ENCODE peak calls at places on chromosomes 16 and 17, in seven cellular contexts. One of them, this sample, is unnamed. For H3K9me3, the result is how much of the 10 kb centered on the place peaks cover.

GRCh38 chr16:11674001-11674817 is 6.0 kb downstream of the SNN start:
- DNase-seq in lower lobe of right lung: no peak
- DNase-seq in aorta: no peak
- DNase-seq in iPS DF 6.9: no peak
- DNase-seq in cardiac muscle cell: no peak
- DNase-seq in CD4-positive, CD25-positive, alpha-beta regulatory T cell: no peak
- DNase-seq in uterus: no peak
- DNase-seq in this sample: no peak

GRCh38 chr17:40596261-40596919 is 31.1 kb upstream of the CCR7 start:
- DNase-seq in lower lobe of right lung: no peak
- DNase-seq in aorta: no peak
- DNase-seq in iPS DF 6.9: peak
- DNase-seq in cardiac muscle cell: no peak
- DNase-seq in CD4-positive, CD25-positive, alpha-beta regulatory T cell: peak
- DNase-seq in uterus: no peak
- DNase-seq in this sample: no peak

GRCh38 chr17:45222273-45222993 is 748 bp downstream of the FMNL1 start:
- DNase-seq in lower lobe of right lung: no peak
- DNase-seq in aorta: no peak
- DNase-seq in iPS DF 6.9: no peak
- DNase-seq in cardiac muscle cell: no peak
- DNase-seq in CD4-positive, CD25-positive, alpha-beta regulatory T cell: no peak
- DNase-seq in uterus: no peak
- DNase-seq in this sample: peak

GRCh38 chr16:78906135-78906534 is 694.4 kb downstream of the MAF start:
- DNase-seq in lower lobe of right lung: no peak
- DNase-seq in aorta: no peak
- DNase-seq in iPS DF 6.9: peak
- DNase-seq in cardiac muscle cell: no peak
- DNase-seq in CD4-positive, CD25-positive, alpha-beta regulatory T cell: no peak
- DNase-seq in uterus: no peak
- DNase-seq in this sample: no peak

GRCh38 chr17:43714338-43715149 is 44.0 kb downstream of the SOST start:
- DNase-seq in lower lobe of right lung: no peak
- DNase-seq in aorta: no peak
- DNase-seq in iPS DF 6.9: no peak
- DNase-seq in cardiac muscle cell: no peak
- DNase-seq in CD4-positive, CD25-positive, alpha-beta regulatory T cell: no peak
- DNase-seq in uterus: no peak
- DNase-seq in this sample: no peak

GRCh38 chr16:86491643-86492030 is 18.7 kb upstream of the FOXF1 start:
- DNase-seq in lower lobe of right lung: no peak
- DNase-seq in aorta: no peak
- DNase-seq in iPS DF 6.9: no peak
- DNase-seq in cardiac muscle cell: no peak
- DNase-seq in CD4-positive, CD25-positive, alpha-beta regulatory T cell: no peak
- DNase-seq in uterus: no peak
- DNase-seq in this sample: no peak

GRCh38 chr16:17072104-17072503 is 398.7 kb downstream of the XYLT1 start:
- DNase-seq in lower lobe of right lung: no peak
- DNase-seq in aorta: no peak
- DNase-seq in iPS DF 6.9: no peak
- DNase-seq in cardiac muscle cell: no peak
- DNase-seq in CD4-positive, CD25-positive, alpha-beta regulatory T cell: no peak
- DNase-seq in uterus: no peak
- DNase-seq in this sample: no peak

GRCh38 chr17:81254955-81255717 is 16.0 kb downstream of the NDUFAF8 start:
- DNase-seq in lower lobe of right lung: peak
- DNase-seq in aorta: peak
- DNase-seq in iPS DF 6.9: no peak
- DNase-seq in cardiac muscle cell: peak
- DNase-seq in CD4-positive, CD25-positive, alpha-beta regulatory T cell: no peak
- DNase-seq in uterus: peak
- DNase-seq in this sample: no peak

GRCh38 chr17:13993106-13993505 is 76.2 kb upstream of the COX10 start:
- DNase-seq in lower lobe of right lung: no peak
- DNase-seq in aorta: no peak
- DNase-seq in iPS DF 6.9: no peak
- DNase-seq in cardiac muscle cell: no peak
- DNase-seq in CD4-positive, CD25-positive, alpha-beta regulatory T cell: no peak
- DNase-seq in uterus: no peak
- DNase-seq in this sample: no peak

GRCh38 chr17:81338301-81339179 is 43.4 kb upstream of the SLC38A10 start:
- DNase-seq in lower lobe of right lung: peak
- DNase-seq in aorta: no peak
- DNase-seq in iPS DF 6.9: no peak
- DNase-seq in cardiac muscle cell: no peak
- DNase-seq in CD4-positive, CD25-positive, alpha-beta regulatory T cell: no peak
- DNase-seq in uterus: no peak
- DNase-seq in this sample: no peak

GRCh38 chr17:32824334-32824733 is 52.6 kb downstream of the MYO1D start:
- DNase-seq in lower lobe of right lung: no peak
- DNase-seq in aorta: no peak
- DNase-seq in iPS DF 6.9: no peak
- DNase-seq in cardiac muscle cell: no peak
- DNase-seq in CD4-positive, CD25-positive, alpha-beta regulatory T cell: no peak
- DNase-seq in uterus: no peak
- DNase-seq in this sample: no peak

GRCh38 chr17:80475949-80476876 is at the start of gene NPTX1:
- DNase-seq in lower lobe of right lung: no peak
- DNase-seq in aorta: no peak
- DNase-seq in iPS DF 6.9: no peak
- DNase-seq in cardiac muscle cell: peak
- DNase-seq in CD4-positive, CD25-positive, alpha-beta regulatory T cell: no peak
- DNase-seq in uterus: no peak
- DNase-seq in this sample: no peak

GRCh38 chr16:2675021-2675420 is 7.3 kb upstream of the KCTD5 start:
- DNase-seq in lower lobe of right lung: no peak
- DNase-seq in aorta: no peak
- DNase-seq in iPS DF 6.9: no peak
- DNase-seq in cardiac muscle cell: no peak
- DNase-seq in CD4-positive, CD25-positive, alpha-beta regulatory T cell: no peak
- DNase-seq in uterus: no peak
- DNase-seq in this sample: no peak

GRCh38 chr16:2675714-2676113 is 6.6 kb upstream of the KCTD5 start:
- DNase-seq in lower lobe of right lung: no peak
- DNase-seq in aorta: no peak
- DNase-seq in iPS DF 6.9: no peak
- DNase-seq in cardiac muscle cell: no peak
- DNase-seq in CD4-positive, CD25-positive, alpha-beta regulatory T cell: no peak
- DNase-seq in uterus: no peak
- DNase-seq in this sample: no peak

GRCh38 chr16:2671741-2672140 is 10.6 kb upstream of the KCTD5 start:
- DNase-seq in lower lobe of right lung: no peak
- DNase-seq in aorta: no peak
- DNase-seq in iPS DF 6.9: no peak
- DNase-seq in cardiac muscle cell: no peak
- DNase-seq in CD4-positive, CD25-positive, alpha-beta regulatory T cell: no peak
- DNase-seq in uterus: no peak
- DNase-seq in this sample: no peak

GRCh38 chr16:2673066-2673999 is 9.0 kb upstream of the KCTD5 start:
- DNase-seq in lower lobe of right lung: peak
- DNase-seq in aorta: peak
- DNase-seq in iPS DF 6.9: peak
- DNase-seq in cardiac muscle cell: peak
- DNase-seq in CD4-positive, CD25-positive, alpha-beta regulatory T cell: peak
- DNase-seq in uterus: peak
- DNase-seq in this sample: peak
- H3K27ac ChIP-seq in lower lobe of right lung: peak
- H3K27ac ChIP-seq in aorta: peak
- H3K27ac ChIP-seq in iPS DF 6.9: no peak
- H3K27ac ChIP-seq in cardiac muscle cell: peak
- H3K27ac ChIP-seq in CD4-positive, CD25-positive, alpha-beta regulatory T cell: peak
- H3K27ac ChIP-seq in uterus: peak
- H3K27ac ChIP-seq in this sample: peak

GRCh38 chr17:28271431-28271830 is 47.6 kb upstream of the TMEM97 start:
- DNase-seq in lower lobe of right lung: no peak
- DNase-seq in aorta: no peak
- DNase-seq in iPS DF 6.9: no peak
- DNase-seq in cardiac muscle cell: no peak
- DNase-seq in CD4-positive, CD25-positive, alpha-beta regulatory T cell: no peak
- DNase-seq in uterus: no peak
- DNase-seq in this sample: no peak

GRCh38 chr17:28270926-28271325 is 48.1 kb upstream of the TMEM97 start:
- DNase-seq in lower lobe of right lung: no peak
- DNase-seq in aorta: no peak
- DNase-seq in iPS DF 6.9: no peak
- DNase-seq in cardiac muscle cell: no peak
- DNase-seq in CD4-positive, CD25-positive, alpha-beta regulatory T cell: no peak
- DNase-seq in uterus: no peak
- DNase-seq in this sample: no peak

GRCh38 chr17:28270055-28270454 is 48.9 kb upstream of the TMEM97 start:
- DNase-seq in lower lobe of right lung: no peak
- DNase-seq in aorta: no peak
- DNase-seq in iPS DF 6.9: no peak
- DNase-seq in cardiac muscle cell: no peak
- DNase-seq in CD4-positive, CD25-positive, alpha-beta regulatory T cell: no peak
- DNase-seq in uterus: no peak
- DNase-seq in this sample: no peak

GRCh38 chr17:28268610-28269313 is 50.2 kb upstream of the TMEM97 start:
- DNase-seq in lower lobe of right lung: no peak
- DNase-seq in aorta: no peak
- DNase-seq in iPS DF 6.9: no peak
- DNase-seq in cardiac muscle cell: no peak
- DNase-seq in CD4-positive, CD25-positive, alpha-beta regulatory T cell: no peak
- DNase-seq in uterus: no peak
- DNase-seq in this sample: no peak

GRCh38 chr17:28267720-28268609 is 51.0 kb upstream of the TMEM97 start:
- DNase-seq in lower lobe of right lung: no peak
- DNase-seq in aorta: no peak
- DNase-seq in iPS DF 6.9: no peak
- DNase-seq in cardiac muscle cell: no peak
- DNase-seq in CD4-positive, CD25-positive, alpha-beta regulatory T cell: no peak
- DNase-seq in uterus: no peak
- DNase-seq in this sample: no peak
- H3K9me3 ChIP-seq in lower lobe of right lung: under half
- H3K9me3 ChIP-seq in aorta: under half
- H3K9me3 ChIP-seq in iPS DF 6.9: under half
- H3K9me3 ChIP-seq in cardiac muscle cell: under half
- H3K9me3 ChIP-seq in CD4-positive, CD25-positive, alpha-beta regulatory T cell: under half
- H3K9me3 ChIP-seq in uterus: under half
- H3K9me3 ChIP-seq in this sample: under half

GRCh38 chr17:1755993-1756306 is 5.9 kb upstream of the SERPINF1 start:
- DNase-seq in lower lobe of right lung: no peak
- DNase-seq in aorta: no peak
- DNase-seq in iPS DF 6.9: no peak
- DNase-seq in cardiac muscle cell: no peak
- DNase-seq in CD4-positive, CD25-positive, alpha-beta regulatory T cell: no peak
- DNase-seq in uterus: peak
- DNase-seq in this sample: no peak

GRCh38 chr17:1754430-1755112 is 7.3 kb upstream of the SERPINF1 start:
- DNase-seq in lower lobe of right lung: no peak
- DNase-seq in aorta: no peak
- DNase-seq in iPS DF 6.9: no peak
- DNase-seq in cardiac muscle cell: no peak
- DNase-seq in CD4-positive, CD25-positive, alpha-beta regulatory T cell: no peak
- DNase-seq in uterus: no peak
- DNase-seq in this sample: no peak

GRCh38 chr17:1752425-1752941 is 9.4 kb upstream of the SERPINF1 start:
- DNase-seq in lower lobe of right lung: peak
- DNase-seq in aorta: no peak
- DNase-seq in iPS DF 6.9: no peak
- DNase-seq in cardiac muscle cell: no peak
- DNase-seq in CD4-positive, CD25-positive, alpha-beta regulatory T cell: no peak
- DNase-seq in uterus: no peak
- DNase-seq in this sample: no peak

GRCh38 chr17:1755252-1755992 is 6.4 kb upstream of the SERPINF1 start:
- DNase-seq in lower lobe of right lung: no peak
- DNase-seq in aorta: no peak
- DNase-seq in iPS DF 6.9: no peak
- DNase-seq in cardiac muscle cell: no peak
- DNase-seq in CD4-positive, CD25-positive, alpha-beta regulatory T cell: no peak
- DNase-seq in uterus: no peak
- DNase-seq in this sample: no peak

GRCh38 chr17:1753767-1754429 is 8.0 kb upstream of the SERPINF1 start:
- DNase-seq in lower lobe of right lung: no peak
- DNase-seq in aorta: no peak
- DNase-seq in iPS DF 6.9: no peak
- DNase-seq in cardiac muscle cell: no peak
- DNase-seq in CD4-positive, CD25-positive, alpha-beta regulatory T cell: no peak
- DNase-seq in uterus: no peak
- DNase-seq in this sample: no peak
- H3K27ac ChIP-seq in lower lobe of right lung: peak
- H3K27ac ChIP-seq in aorta: no peak
- H3K27ac ChIP-seq in iPS DF 6.9: no peak
- H3K27ac ChIP-seq in cardiac muscle cell: no peak
- H3K27ac ChIP-seq in CD4-positive, CD25-positive, alpha-beta regulatory T cell: no peak
- H3K27ac ChIP-seq in uterus: no peak
- H3K27ac ChIP-seq in this sample: no peak

GRCh38 chr16:35732046-35732810 is 2272.8 kb downstream of the TP53TG3F start:
- DNase-seq in lower lobe of right lung: no peak
- DNase-seq in aorta: no peak
- DNase-seq in iPS DF 6.9: no peak
- DNase-seq in cardiac muscle cell: no peak
- DNase-seq in CD4-positive, CD25-positive, alpha-beta regulatory T cell: no peak
- DNase-seq in uterus: no peak
- DNase-seq in this sample: no peak

GRCh38 chr16:35734728-35735402 is 2275.5 kb downstream of the TP53TG3F start:
- DNase-seq in lower lobe of right lung: no peak
- DNase-seq in aorta: no peak
- DNase-seq in iPS DF 6.9: no peak
- DNase-seq in cardiac muscle cell: no peak
- DNase-seq in CD4-positive, CD25-positive, alpha-beta regulatory T cell: no peak
- DNase-seq in uterus: no peak
- DNase-seq in this sample: no peak

GRCh38 chr16:35733278-35733965 is 2274.0 kb downstream of the TP53TG3F start:
- DNase-seq in lower lobe of right lung: no peak
- DNase-seq in aorta: no peak
- DNase-seq in iPS DF 6.9: no peak
- DNase-seq in cardiac muscle cell: no peak
- DNase-seq in CD4-positive, CD25-positive, alpha-beta regulatory T cell: no peak
- DNase-seq in uterus: no peak
- DNase-seq in this sample: no peak

GRCh38 chr16:35735403-35736251 is 2276.2 kb downstream of the TP53TG3F start:
- DNase-seq in lower lobe of right lung: no peak
- DNase-seq in aorta: no peak
- DNase-seq in iPS DF 6.9: no peak
- DNase-seq in cardiac muscle cell: no peak
- DNase-seq in CD4-positive, CD25-positive, alpha-beta regulatory T cell: no peak
- DNase-seq in uterus: no peak
- DNase-seq in this sample: no peak

DNA sequence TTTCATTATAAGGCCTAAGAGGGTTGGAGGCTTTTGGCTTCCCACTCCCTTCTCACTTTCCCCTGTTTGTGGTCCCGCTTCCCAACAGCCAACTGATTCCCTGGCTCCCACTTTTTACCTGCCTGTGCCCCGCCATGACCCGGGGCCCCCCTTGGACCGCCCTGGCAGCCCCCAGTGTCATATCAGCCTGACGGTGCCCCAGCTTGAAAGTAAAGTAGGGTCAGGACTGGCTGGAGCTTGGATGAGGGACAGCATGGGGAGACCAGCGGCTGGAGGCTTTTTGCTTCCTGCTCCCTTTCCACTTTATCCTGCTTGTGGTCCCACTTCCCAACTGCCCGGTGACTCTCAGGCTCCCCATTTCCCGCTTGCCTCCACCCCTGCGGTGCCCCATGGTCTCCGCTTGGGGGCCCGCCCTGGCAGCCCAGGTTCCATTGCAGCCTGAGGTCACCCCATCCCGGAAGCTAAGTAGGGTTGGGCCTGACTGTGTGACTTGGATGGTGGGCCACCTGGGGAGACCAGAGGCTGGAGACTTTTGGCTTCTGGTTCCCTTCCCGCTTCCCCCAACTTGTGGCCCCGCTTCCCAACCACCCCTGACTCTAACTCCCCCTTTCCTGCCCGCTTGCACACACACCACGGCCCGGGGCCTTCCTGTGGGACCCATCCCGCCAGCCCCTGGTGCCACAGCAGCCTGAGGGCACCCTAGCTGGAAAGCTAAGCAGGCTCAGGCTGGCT is 2274.7 kb downstream of the TP53TG3F start:
- DNase-seq in lower lobe of right lung: no peak
- DNase-seq in aorta: no peak
- DNase-seq in iPS DF 6.9: no peak
- DNase-seq in cardiac muscle cell: no peak
- DNase-seq in CD4-positive, CD25-positive, alpha-beta regulatory T cell: no peak
- DNase-seq in uterus: no peak
- DNase-seq in this sample: no peak
- H3K9me3 ChIP-seq in lower lobe of right lung: under half
- H3K9me3 ChIP-seq in aorta: under half
- H3K9me3 ChIP-seq in iPS DF 6.9: under half
- H3K9me3 ChIP-seq in cardiac muscle cell: under half
- H3K9me3 ChIP-seq in CD4-positive, CD25-positive, alpha-beta regulatory T cell: under half
- H3K9me3 ChIP-seq in uterus: under half
- H3K9me3 ChIP-seq in this sample: under half

This sample was measured in CD4-positive, alpha-beta T cell.